ENCODE peak calls at places on chromosomes 2 and 18, in six cellular contexts. M, A, W, Y, B and K are unnamed samples.

GRCh38 chr18:9711361-9712129 is 3.4 kb downstream of the RAB31 start:
- DNase-seq in W (peak; percentile 14), B (no peak), Y (no peak), A (no peak), M (no peak), K (no peak)

GRCh38 chr18:12455511-12455910 is 47.8 kb downstream of the PRELID3A start:
- DNase-seq in M (no peak), Y (no peak), A (no peak), W (no peak), B (peak; percentile 18), K (no peak)

GRCh38 chr2:159904127-159904564 is 106.1 kb upstream of the CD302 start:
- DNase-seq in W (peak; percentile 63), M (no peak), B (no peak), A (no peak), Y (peak; percentile 12), K (no peak)

GRCh38 chr2:155151945-155152344 is 453.4 kb downstream of the KCNJ3 start:
- DNase-seq in B (no peak), M (no peak), A (no peak), W (no peak), Y (no peak), K (no peak)

GRCh38 chr2:173371023-173371422 is 16.4 kb downstream of the CDCA7 start:
- DNase-seq in B (no peak), Y (no peak), W (no peak), A (no peak), M (no peak), K (peak; percentile 48)

GRCh38 chr18:55577812-55578539 is 10.0 kb downstream of the TCF4 start:
- DNase-seq in M (peak; percentile 28), W (no peak), A (no peak), Y (no peak), B (no peak), K (peak; percentile 33)

GRCh38 chr2:168798076-168798887 is 4.2 kb upstream of the NOSTRIN start:
- DNase-seq in A (no peak), B (peak; percentile 39), M (peak; percentile 41), W (no peak), Y (peak; percentile 6), K (peak; percentile 84)

GRCh38 chr2:27856386-27856785 is 33.8 kb downstream of the RBKS start:
- DNase-seq in M (no peak), B (no peak), W (no peak), Y (no peak), A (no peak), K (no peak)

GRCh38 chr18:48475635-48476549 is 62.9 kb upstream of the CTIF start:
- DNase-seq in A (peak; percentile 57), B (peak; percentile 90), W (no peak), Y (peak; percentile 84), M (peak; percentile 60), K (peak; percentile 88)

GRCh38 chr2:28437142-28437835 is 44.6 kb downstream of the FOSL2 start:
- DNase-seq in Y (no peak), W (no peak), A (no peak), B (no peak), M (no peak), K (peak; percentile 61)

GRCh38 chr2:68320118-68320641 is 431 bp upstream of the CNRIP1 start:
- DNase-seq in W (no peak), A (no peak), Y (no peak), B (no peak), M (peak; percentile 96), K (peak; percentile 69)

GRCh38 chr2:140714586-140714985 is 1416.2 kb downstream of the LRP1B start:
- DNase-seq in Y (no peak), A (no peak), W (no peak), B (no peak), M (no peak), K (no peak)

GRCh38 chr2:14632133-14632936 is at the start of gene LRATD1:
- DNase-seq in A (no peak), B (peak; percentile 53), Y (peak; percentile 57), W (no peak), M (peak; percentile 19), K (peak; percentile 91)

GRCh38 chr2:101140237-101140636 is 10.9 kb downstream of the TBC1D8 start:
- DNase-seq in W (no peak), A (no peak), Y (no peak), B (no peak), M (no peak), K (no peak)

GRCh38 chr2:42450136-42450535 is 43.6 kb downstream of the KCNG3 start:
- DNase-seq in B (no peak), Y (no peak), M (no peak), W (no peak), A (no peak), K (no peak)

GRCh38 chr18:32360682-32361345 is 109.9 kb downstream of the GAREM1 start:
- DNase-seq in B (no peak), M (no peak), Y (no peak), A (no peak), W (no peak), K (no peak)

GRCh38 chr2:207041279-207041678 is 102.0 kb downstream of the CPO start:
- DNase-seq in M (no peak), B (peak; percentile 31), W (no peak), A (no peak), Y (peak; percentile 43), K (peak; percentile 55)

GRCh38 chr2:241154915-241155314 is 4.6 kb downstream of the PPP1R7 start:
- DNase-seq in A (no peak), W (peak; percentile 19), M (no peak), Y (no peak), B (no peak), K (no peak)

GRCh38 chr2:160465406-160465805 is 28.2 kb downstream of the RBMS1 start:
- DNase-seq in B (no peak), M (no peak), W (no peak), Y (no peak), A (no peak), K (no peak)

GRCh38 chr2:127149384-127149783 is 42.4 kb upstream of the BIN1 start:
- DNase-seq in Y (peak; percentile 97), A (peak; percentile 56), M (no peak), W (no peak), B (peak; percentile 84), K (no peak)

GRCh38 chr2:240452471-240453256 is 17.2 kb downstream of the GPC1 start:
- DNase-seq in Y (peak; percentile 77), W (no peak), A (peak; percentile 14), B (peak; percentile 60), M (peak; percentile 42), K (peak; percentile 50)

GRCh38 chr2:184394642-184395041 is 203.7 kb upstream of the ZNF804A start:
- DNase-seq in M (no peak), W (no peak), Y (no peak), B (no peak), A (no peak), K (no peak)

GRCh38 chr2:8239402-8240127 is 442.3 kb upstream of the ID2 start:
- DNase-seq in A (no peak), M (no peak), W (peak; percentile 28), Y (no peak), B (no peak), K (peak; percentile 33)

GRCh38 chr2:26696352-26696816 is 3.9 kb downstream of the KCNK3 start:
- DNase-seq in M (no peak), W (no peak), A (no peak), B (peak; percentile 32), Y (peak; percentile 95), K (peak; percentile 74)

GRCh38 chr2:22037274-22037673 is 913.5 kb downstream of the TDRD15 start:
- DNase-seq in M (no peak), W (no peak), Y (peak; percentile 8), A (no peak), B (peak; percentile 56), K (no peak)

GRCh38 chr2:217743980-217744761 is 258.6 kb downstream of the TNS1 start:
- DNase-seq in M (no peak), Y (no peak), A (peak; percentile 15), B (no peak), W (no peak), K (no peak)

GRCh38 chr2:152166633-152167032 is 8.9 kb downstream of the STAM2 start:
- DNase-seq in W (no peak), Y (peak; percentile 50), B (peak; percentile 32), A (no peak), M (peak; percentile 45), K (no peak)

GRCh38 chr18:63336366-63337099 is 17.0 kb upstream of the BCL2 start:
- DNase-seq in W (no peak), M (no peak), B (peak; percentile 86), Y (peak; percentile 93), A (peak; percentile 69), K (no peak)

GRCh38 chr2:37344453-37345361 is at the start of gene QPCT:
- DNase-seq in M (peak; percentile 11), A (no peak), W (peak; percentile 63), B (peak; percentile 35), Y (peak; percentile 71), K (peak; percentile 62)

GRCh38 chr2:97763176-97763845 is 49.9 kb downstream of the ZAP70 start:
- DNase-seq in B (no peak), Y (peak; percentile 39), A (no peak), M (no peak), W (no peak), K (no peak)

GRCh38 chr2:127052771-127053691 is 53.9 kb downstream of the BIN1 start:
- DNase-seq in W (no peak), M (no peak), Y (no peak), B (no peak), A (no peak), K (no peak)

GRCh38 chr2:54589340-54590215 is 133.5 kb downstream of the SPTBN1 start:
- DNase-seq in M (peak; percentile 80), B (peak; percentile 65), Y (peak; percentile 47), W (no peak), A (no peak), K (no peak)